ENCODE peak calls at places on chromosome 9, in six cellular contexts. U is stomach, M is LoVo, X is AG20443, W is fibroblast of lung, S is A673. F is an unnamed sample.

GRCh38 chr9:135811796-135812195 is 95.5 kb downstream of the CAMSAP1 start:
- DNase-seq in M (no peak), W (peak), X (no peak), U (no peak), S (no peak), F (no peak)

GRCh38 chr9:123724211-123724831 is 205.6 kb downstream of the DENND1A start:
- DNase-seq in M (no peak), U (no peak), S (peak), W (peak), X (peak), F (no peak)

GRCh38 chr9:108033976-108034964 is 544.7 kb upstream of the KLF4 start:
- DNase-seq in M (no peak), X (peak), U (no peak), S (no peak), W (peak), F (no peak)

GRCh38 chr9:134205636-134206316 is 41.4 kb upstream of the RNU6ATAC start:
- DNase-seq in W (no peak), X (peak), U (no peak), S (peak), M (no peak), F (no peak)

GRCh38 chr9:73527521-73527920 is 375.9 kb downstream of the ANXA1 start:
- DNase-seq in S (no peak), W (no peak), U (no peak), M (no peak), X (no peak), F (no peak)

GRCh38 chr9:74570879-74571512 is 73.9 kb downstream of the RORB start:
- DNase-seq in S (peak), W (peak), X (peak), M (peak), U (no peak), F (no peak)

GRCh38 chr9:111674319-111674718 is 12.9 kb downstream of the GNG10 start:
- DNase-seq in M (no peak), U (no peak), W (no peak), X (no peak), S (no peak), F (no peak)

GRCh38 chr9:134839441-134840125 is 41.0 kb upstream of the FCN2 start:
- DNase-seq in M (no peak), W (no peak), S (no peak), U (no peak), X (no peak), F (no peak)

GRCh38 chr9:76521244-76521673 is 62.3 kb downstream of the GCNT1 start:
- DNase-seq in X (no peak), W (no peak), U (no peak), S (no peak), M (no peak), F (no peak)

F was measured in T-helper 1 cell.